ENCODE peak calls at places on chromosomes 13 and 19, in four cellular contexts. J, V, I and K are unnamed samples.

GRCh38 chr13:114067886-114068722 is 64.3 kb downstream of the RASA3 start:
- DNase-seq in J (no peak), I (no peak), V (peak), K (no peak)

GRCh38 chr19:35518313-35518712 is 4.9 kb upstream of the DMKN start:
- DNase-seq in V (no peak), I (no peak), J (no peak), K (no peak)

GRCh38 chr19:57814505-57815246 is at the start of gene ZNF552:
- DNase-seq in I (peak), J (peak), V (peak), K (peak)

GRCh38 chr13:72463561-72463960 is 263.9 kb downstream of the MZT1 start:
- DNase-seq in J (no peak), V (peak), I (no peak), K (no peak)

GRCh38 chr19:48784527-48784926 is 26.3 kb downstream of the BCAT2 start:
- DNase-seq in V (no peak), J (no peak), I (no peak), K (no peak)

GRCh38 chr13:112855859-112856258 is 113.2 kb upstream of the MCF2L start:
- DNase-seq in V (no peak), I (no peak), J (no peak), K (no peak)

GRCh38 chr13:39941236-39941635 is 285.8 kb downstream of the COG6 start:
- DNase-seq in J (no peak), I (no peak), V (no peak), K (no peak)

GRCh38 chr13:73740681-73741080 is 393.5 kb downstream of the KLF12 start:
- DNase-seq in V (no peak), J (no peak), I (no peak), K (no peak)

GRCh38 chr13:113397606-113398425 is 33.9 kb upstream of the GRTP1 start:
- DNase-seq in I (no peak), J (no peak), V (no peak), K (no peak)

GRCh38 chr19:47564081-47564480 is 8.9 kb downstream of the ZNF541 start:
- DNase-seq in V (peak), J (no peak), I (peak), K (no peak)

GRCh38 chr19:1608414-1609391 is 3.4 kb upstream of the UQCR11 start:
- DNase-seq in I (no peak), J (no peak), V (no peak), K (no peak)

GRCh38 chr13:41523396-41523795 is 66.0 kb downstream of the RGCC start:
- DNase-seq in I (no peak), V (no peak), J (no peak), K (no peak)

GRCh38 chr13:110507678-110508381 is 53.7 kb downstream of the RAB20 start:
- DNase-seq in J (no peak), V (peak), I (peak), K (no peak)

GRCh38 chr13:98273824-98274786 is 97.0 kb upstream of the RNF113B start:
- DNase-seq in I (no peak), V (no peak), J (peak), K (no peak)

GRCh38 chr13:48843630-48844380 is 131.9 kb upstream of the FNDC3A start:
- DNase-seq in I (no peak), J (no peak), V (no peak), K (no peak)

GRCh38 chr19:1989513-1990229 is 25.8 kb downstream of the BTBD2 start:
- DNase-seq in V (no peak), I (no peak), J (no peak), K (no peak)

GRCh38 chr19:944171-944567 is 18.3 kb downstream of the ARID3A start:
- DNase-seq in I (no peak), J (no peak), V (peak), K (no peak)

GRCh38 chr19:39407644-39408391 is 1.2 kb downstream of the ZFP36 start:
- DNase-seq in I (peak), V (peak), J (peak), K (no peak)

DNA sequence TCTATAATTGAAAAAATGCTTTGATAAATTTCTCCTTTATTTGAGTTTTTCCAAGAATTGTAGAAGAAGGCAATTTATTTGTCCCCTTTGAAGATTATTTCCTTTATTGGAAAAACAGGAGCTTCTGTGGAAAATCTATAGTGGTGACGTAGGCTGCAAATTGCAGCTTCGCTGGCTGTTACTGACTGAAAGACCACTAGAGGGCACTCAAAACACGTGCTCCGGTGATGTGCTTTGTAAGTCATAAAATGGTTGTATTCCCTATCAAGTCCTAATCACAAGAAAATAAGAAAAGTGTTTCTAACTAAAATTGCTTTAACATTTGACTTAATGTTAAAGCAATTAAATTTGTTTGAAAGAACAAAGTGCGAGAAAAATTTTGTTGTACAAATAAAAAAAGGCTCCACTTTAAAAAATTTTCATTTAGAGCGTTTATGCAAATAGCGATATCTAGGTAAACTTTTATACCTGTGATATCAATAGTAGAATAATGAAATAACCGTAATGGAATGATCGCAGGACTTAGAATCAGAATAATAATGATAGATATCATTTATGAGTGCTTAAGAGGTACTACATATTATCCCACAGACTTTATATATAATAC is 638.2 kb upstream of the SPRY2 start:
- DNase-seq in J (peak), V (peak), I (peak), K (peak)
- TF ChIP-seq CTCF in J (peak), V (peak), I (no peak), K (peak)

DNA sequence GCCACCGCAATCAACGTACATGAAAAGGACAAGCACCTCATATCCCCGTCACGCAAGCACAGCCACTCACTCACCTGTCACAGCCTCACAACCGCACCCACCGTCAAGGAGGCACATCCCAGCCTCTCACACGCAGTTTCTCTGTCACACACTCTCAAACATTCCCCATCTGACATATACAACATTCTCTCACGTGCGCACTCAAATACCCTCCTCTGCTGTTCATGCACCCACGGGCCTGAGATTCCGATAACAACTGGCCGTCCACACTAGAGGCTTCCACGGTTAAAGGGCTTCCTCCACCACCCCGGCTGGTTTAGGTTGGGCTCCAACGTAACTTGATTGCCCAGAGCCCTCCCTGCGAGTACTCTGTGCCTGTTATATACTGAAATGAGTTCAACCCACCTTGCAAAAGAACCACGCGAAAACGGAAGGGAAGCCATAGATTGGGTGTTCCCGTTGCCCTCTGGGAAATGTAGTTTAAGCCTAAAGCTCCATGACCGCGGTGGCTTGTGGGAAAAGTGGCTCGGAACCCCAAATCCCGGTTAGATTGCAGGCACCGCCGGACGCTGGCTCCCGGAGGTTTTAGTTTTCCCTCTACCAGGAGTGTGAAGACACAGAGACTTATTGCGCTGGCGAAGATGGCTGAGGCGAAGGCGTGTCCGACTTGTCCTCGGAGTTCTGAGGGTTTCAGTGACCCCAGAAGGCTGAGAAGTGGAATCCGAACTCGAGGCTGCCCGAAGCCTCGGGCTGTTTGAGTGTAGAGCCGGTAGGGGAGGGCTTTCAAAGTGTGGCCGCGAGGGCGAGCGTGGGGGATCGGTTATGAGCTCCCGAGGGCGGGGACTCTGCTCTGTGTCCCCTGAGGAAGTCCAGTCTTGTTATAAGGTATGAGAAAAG is at the start of gene ZNF573:
- DNase-seq in I (peak), V (peak), J (peak), K (peak)
- TF ChIP-seq CTCF in I (no peak), V (peak), J (no peak), K (no peak)

DNA sequence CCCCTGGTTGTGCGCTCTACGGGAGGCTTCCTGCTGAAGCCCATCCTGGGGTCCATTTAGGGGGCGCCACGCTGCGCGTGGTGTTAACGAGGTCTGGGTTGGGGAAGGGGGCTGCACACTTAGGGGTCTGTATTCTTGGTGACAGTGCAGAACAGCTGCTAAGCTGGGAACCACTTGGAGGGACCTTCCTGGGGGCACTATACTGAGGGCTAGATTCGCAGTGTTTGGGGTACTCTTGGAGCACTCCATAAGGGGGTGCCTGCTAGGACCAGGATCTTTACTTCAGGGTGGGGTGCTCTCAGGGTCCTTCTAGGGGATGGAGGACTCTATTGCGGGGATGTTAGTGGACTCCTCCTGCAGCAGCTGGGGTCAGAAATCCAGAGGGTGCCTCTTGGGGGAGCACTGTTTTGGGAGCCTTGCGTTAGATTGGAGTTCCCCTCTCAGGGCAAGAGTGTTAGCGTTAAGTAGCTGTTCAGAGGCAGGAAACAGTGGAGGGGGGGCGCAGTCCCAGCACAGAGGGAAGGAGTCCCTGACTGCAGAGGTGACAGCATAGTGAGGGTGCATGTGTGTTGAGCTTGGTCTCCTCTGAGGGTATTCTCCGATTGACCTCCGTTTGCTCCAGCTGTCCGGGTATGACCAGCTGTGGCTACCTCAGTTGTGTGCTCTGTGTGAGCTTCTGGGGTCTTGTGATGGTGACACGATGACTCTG is 1.1 kb downstream of the PDE4A start:
- DNase-seq in V (no peak), J (no peak), I (no peak), K (no peak)
- TF ChIP-seq CTCF in V (no peak), J (peak), I (no peak), K (no peak)

GRCh38 chr13:44764334-44764733 is 188.2 kb upstream of the TSC22D1 start:
- DNase-seq in J (no peak), V (peak), I (peak), K (no peak)

GRCh38 chr13:44765076-44765475 is 188.9 kb upstream of the TSC22D1 start:
- DNase-seq in V (peak), J (no peak), I (no peak), K (no peak)

GRCh38 chr13:44760434-44760833 is 184.3 kb upstream of the TSC22D1 start:
- DNase-seq in I (no peak), J (no peak), V (no peak), K (no peak)

GRCh38 chr13:44762946-44763345 is 186.8 kb upstream of the TSC22D1 start:
- DNase-seq in I (no peak), V (no peak), J (no peak), K (no peak)

GRCh38 chr13:44763604-44764311 is 187.6 kb upstream of the TSC22D1 start:
- DNase-seq in V (peak), J (no peak), I (peak), K (peak)
- TF ChIP-seq CTCF in V (no peak), J (no peak), I (no peak), K (no peak)

DNA sequence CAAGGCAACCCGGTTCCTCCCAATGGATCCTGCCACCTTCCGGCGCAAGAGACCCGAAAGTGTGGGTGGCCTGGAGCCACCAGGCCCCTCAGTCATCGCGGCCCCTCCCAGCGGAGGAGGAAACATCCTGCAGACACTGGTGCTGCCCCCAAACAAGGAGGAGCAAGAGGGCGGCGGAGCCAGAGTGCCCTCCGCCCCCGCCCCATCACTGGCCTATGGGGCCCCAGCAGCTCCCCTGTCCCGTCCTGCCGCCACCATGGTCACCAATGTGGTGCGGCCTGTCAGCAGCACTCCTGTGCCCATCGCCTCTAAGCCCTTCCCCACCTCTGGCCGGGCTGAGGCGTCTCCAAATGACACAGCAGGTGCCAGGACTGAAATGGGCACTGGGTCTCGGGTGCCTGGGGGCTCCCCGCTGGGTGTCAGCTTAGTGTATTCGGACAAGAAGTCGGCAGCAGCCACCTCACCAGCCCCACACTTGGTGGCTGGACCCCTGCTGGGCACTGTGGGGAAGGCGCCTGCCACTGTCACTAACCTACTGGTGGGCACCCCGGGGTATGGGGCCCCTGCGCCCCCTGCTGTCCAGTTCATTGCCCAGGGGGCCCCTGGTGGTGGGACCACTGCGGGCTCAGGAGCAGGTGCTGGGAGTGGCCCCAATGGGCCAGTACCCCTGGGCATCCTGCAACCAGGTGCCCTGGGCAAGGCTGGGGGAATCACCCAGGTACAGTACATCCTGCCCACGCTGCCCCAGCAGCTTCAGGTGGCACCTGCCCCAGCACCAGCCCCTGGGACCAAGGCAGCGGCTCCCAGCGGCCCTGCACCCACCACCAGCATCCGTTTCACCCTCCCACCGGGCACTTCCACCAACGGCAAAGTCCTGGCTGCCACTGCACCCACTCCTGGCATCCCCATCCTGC is 11.2 kb upstream of the PRR19 start:
- DNase-seq in V (no peak), J (peak), I (peak), K (no peak)
- TF ChIP-seq CTCF in V (peak), J (peak), I (peak), K (peak)

DNA sequence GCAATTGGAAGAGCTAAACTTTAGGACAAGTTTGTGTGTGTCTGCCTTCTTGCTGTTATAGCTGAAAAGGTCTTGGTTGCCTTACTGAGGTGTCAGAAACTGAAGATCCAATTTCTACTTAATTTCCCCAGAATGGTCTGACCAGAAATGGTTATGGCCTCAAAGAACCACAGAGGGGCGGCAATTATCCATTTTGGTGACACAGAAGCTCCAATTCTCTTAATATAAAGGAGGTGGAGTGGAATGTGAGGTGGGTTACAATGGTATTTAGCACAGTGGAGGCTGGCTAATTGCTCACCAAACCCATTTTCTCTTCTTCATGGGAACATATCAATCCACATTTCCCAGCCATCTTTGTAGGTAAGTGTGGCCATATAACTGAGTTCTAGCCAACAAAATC is 1157.2 kb downstream of the OLFM4 start:
- DNase-seq in V (no peak), J (peak), I (no peak), K (no peak)
- TF ChIP-seq CTCF in V (no peak), J (peak), I (no peak), K (no peak)

DNA sequence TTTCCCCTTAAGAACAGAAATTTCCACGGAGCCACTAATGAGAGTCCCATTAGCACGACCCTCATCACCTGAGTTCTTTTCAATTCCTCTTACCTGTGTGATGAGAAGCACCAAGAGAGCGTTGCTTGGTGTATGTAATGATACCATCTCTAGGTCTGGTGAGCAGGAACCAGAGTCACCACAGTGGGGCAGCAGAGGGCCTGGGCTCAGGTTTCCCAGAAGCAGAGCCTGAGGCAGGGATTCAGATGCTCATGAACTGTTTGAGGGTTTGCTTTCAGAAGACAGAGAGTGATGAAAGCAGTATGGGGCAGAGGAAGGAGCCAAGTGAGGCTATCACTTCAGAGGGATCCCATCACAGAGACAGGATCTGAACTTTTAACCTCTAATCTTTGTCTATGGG is 3.1 kb upstream of the PTPRH start:
- DNase-seq in I (peak), V (peak), J (peak), K (no peak)
- TF ChIP-seq CTCF in I (peak), V (peak), J (no peak), K (peak)

GRCh38 chr13:44437356-44438233 is 64.0 kb downstream of the SERP2 start:
- DNase-seq in J (no peak), I (no peak), V (no peak), K (peak)
- TF ChIP-seq CTCF in J (peak), I (no peak), V (peak), K (peak)

GRCh38 chr13:24865158-24865557 is 101.2 kb downstream of the RNF17 start:
- DNase-seq in I (no peak), V (no peak), J (no peak), K (no peak)
- TF ChIP-seq CTCF in I (no peak), V (no peak), J (no peak), K (peak)